ENCODE peak calls at places on chromosomes 2 and 18, in seven cellular contexts. One of them, this sample, is unnamed.

GRCh38 chr2:236399409-236399808 is 135.2 kb upstream of the ASB18 start:
- DNase-seq in cardiac fibroblast: no peak
- DNase-seq in WERI-Rb-1: no peak
- DNase-seq in prostate gland: no peak
- DNase-seq in GM12878: no peak
- DNase-seq in NB4: no peak
- DNase-seq in lower lobe of right lung: no peak
- DNase-seq in this sample: no peak

GRCh38 chr2:71604709-71605085 is 151.3 kb downstream of the DYSF start:
- DNase-seq in WERI-Rb-1: peak; percentile 2
- DNase-seq in lower lobe of right lung: no peak
- DNase-seq in NB4: no peak
- DNase-seq in cardiac fibroblast: no peak
- DNase-seq in prostate gland: no peak
- DNase-seq in GM12878: no peak
- DNase-seq in this sample: peak; percentile 16

GRCh38 chr2:66890286-66890812 is 455.4 kb downstream of the MEIS1 start:
- DNase-seq in lower lobe of right lung: no peak
- DNase-seq in NB4: no peak
- DNase-seq in WERI-Rb-1: no peak
- DNase-seq in GM12878: no peak
- DNase-seq in cardiac fibroblast: no peak
- DNase-seq in prostate gland: no peak
- DNase-seq in this sample: no peak

GRCh38 chr2:72995420-72996151 is 75.9 kb downstream of the SFXN5 start:
- DNase-seq in GM12878: no peak
- DNase-seq in WERI-Rb-1: peak; percentile 7
- DNase-seq in cardiac fibroblast: no peak
- DNase-seq in lower lobe of right lung: no peak
- DNase-seq in prostate gland: no peak
- DNase-seq in NB4: no peak
- DNase-seq in this sample: peak; percentile 42

GRCh38 chr2:158253170-158253569 is 151.5 kb downstream of the UPP2 start:
- DNase-seq in lower lobe of right lung: no peak
- DNase-seq in cardiac fibroblast: no peak
- DNase-seq in prostate gland: no peak
- DNase-seq in GM12878: no peak
- DNase-seq in WERI-Rb-1: no peak
- DNase-seq in NB4: no peak
- DNase-seq in this sample: no peak

GRCh38 chr18:13915973-13916372 is 637 bp upstream of the MC2R start:
- DNase-seq in WERI-Rb-1: no peak
- DNase-seq in GM12878: no peak
- DNase-seq in lower lobe of right lung: no peak
- DNase-seq in cardiac fibroblast: no peak
- DNase-seq in NB4: no peak
- DNase-seq in prostate gland: peak; percentile 65
- DNase-seq in this sample: no peak

GRCh38 chr18:407825-408224 is 92.7 kb downstream of the COLEC12 start:
- DNase-seq in GM12878: no peak
- DNase-seq in WERI-Rb-1: no peak
- DNase-seq in lower lobe of right lung: no peak
- DNase-seq in cardiac fibroblast: no peak
- DNase-seq in prostate gland: no peak
- DNase-seq in NB4: no peak
- DNase-seq in this sample: no peak

GRCh38 chr2:23803965-23804542 is 122.9 kb downstream of the ATAD2B start:
- DNase-seq in NB4: peak; percentile 45
- DNase-seq in lower lobe of right lung: peak; percentile 63
- DNase-seq in WERI-Rb-1: peak; percentile 39
- DNase-seq in GM12878: no peak
- DNase-seq in cardiac fibroblast: peak; percentile 34
- DNase-seq in prostate gland: no peak
- DNase-seq in this sample: no peak

GRCh38 chr2:74877781-74878433 is 44.0 kb downstream of the HK2 start:
- DNase-seq in NB4: no peak
- DNase-seq in WERI-Rb-1: no peak
- DNase-seq in GM12878: no peak
- DNase-seq in lower lobe of right lung: no peak
- DNase-seq in cardiac fibroblast: no peak
- DNase-seq in prostate gland: no peak
- DNase-seq in this sample: no peak

GRCh38 chr2:108377411-108377810 is 343 bp upstream of the SULT1C4 start:
- DNase-seq in cardiac fibroblast: peak; percentile 47
- DNase-seq in prostate gland: no peak
- DNase-seq in NB4: no peak
- DNase-seq in WERI-Rb-1: no peak
- DNase-seq in GM12878: no peak
- DNase-seq in lower lobe of right lung: no peak
- DNase-seq in this sample: no peak

GRCh38 chr2:64504774-64505720 is 19.1 kb upstream of the AFTPH start:
- DNase-seq in cardiac fibroblast: no peak
- DNase-seq in lower lobe of right lung: no peak
- DNase-seq in GM12878: no peak
- DNase-seq in WERI-Rb-1: no peak
- DNase-seq in NB4: no peak
- DNase-seq in prostate gland: peak; percentile 35
- DNase-seq in this sample: no peak

GRCh38 chr2:173226899-173227692 is 127.6 kb upstream of the CDCA7 start:
- DNase-seq in GM12878: no peak
- DNase-seq in lower lobe of right lung: no peak
- DNase-seq in cardiac fibroblast: no peak
- DNase-seq in WERI-Rb-1: no peak
- DNase-seq in prostate gland: no peak
- DNase-seq in NB4: no peak
- DNase-seq in this sample: no peak

GRCh38 chr2:153487993-153488562 is 9.5 kb upstream of the RPRM start:
- DNase-seq in GM12878: no peak
- DNase-seq in cardiac fibroblast: no peak
- DNase-seq in WERI-Rb-1: no peak
- DNase-seq in NB4: no peak
- DNase-seq in prostate gland: no peak
- DNase-seq in lower lobe of right lung: no peak
- DNase-seq in this sample: no peak

GRCh38 chr2:3459185-3460015 is 59.9 kb downstream of the ADI1 start:
- DNase-seq in prostate gland: no peak
- DNase-seq in cardiac fibroblast: no peak
- DNase-seq in WERI-Rb-1: peak; percentile 56
- DNase-seq in NB4: no peak
- DNase-seq in lower lobe of right lung: peak; percentile 85
- DNase-seq in GM12878: no peak
- DNase-seq in this sample: peak; percentile 59

GRCh38 chr18:3508576-3509559 is 58.9 kb downstream of the TGIF1 start:
- DNase-seq in GM12878: no peak
- DNase-seq in NB4: peak; percentile 70
- DNase-seq in WERI-Rb-1: no peak
- DNase-seq in lower lobe of right lung: no peak
- DNase-seq in prostate gland: no peak
- DNase-seq in cardiac fibroblast: no peak
- DNase-seq in this sample: no peak

GRCh38 chr2:100964222-100964621 is 37.9 kb upstream of the RPL31 start:
- DNase-seq in NB4: no peak
- DNase-seq in cardiac fibroblast: no peak
- DNase-seq in lower lobe of right lung: no peak
- DNase-seq in prostate gland: no peak
- DNase-seq in GM12878: no peak
- DNase-seq in WERI-Rb-1: no peak
- DNase-seq in this sample: no peak

GRCh38 chr18:54743596-54743995 is 84.7 kb upstream of the RAB27B start:
- DNase-seq in NB4: no peak
- DNase-seq in cardiac fibroblast: no peak
- DNase-seq in prostate gland: no peak
- DNase-seq in lower lobe of right lung: no peak
- DNase-seq in GM12878: no peak
- DNase-seq in WERI-Rb-1: no peak
- DNase-seq in this sample: no peak

GRCh38 chr2:74374509-74375205 is 5.5 kb downstream of the DCTN1 start:
- DNase-seq in lower lobe of right lung: peak; percentile 65
- DNase-seq in cardiac fibroblast: peak; percentile 84
- DNase-seq in WERI-Rb-1: peak; percentile 94
- DNase-seq in NB4: no peak
- DNase-seq in prostate gland: peak; percentile 77
- DNase-seq in GM12878: no peak
- DNase-seq in this sample: no peak

GRCh38 chr2:229335349-229335748 is 64.3 kb upstream of the PID1 start:
- DNase-seq in GM12878: no peak
- DNase-seq in cardiac fibroblast: no peak
- DNase-seq in WERI-Rb-1: no peak
- DNase-seq in prostate gland: no peak
- DNase-seq in lower lobe of right lung: no peak
- DNase-seq in NB4: no peak
- DNase-seq in this sample: no peak

GRCh38 chr2:105134076-105134475 is 96.2 kb downstream of the MRPS9 start:
- DNase-seq in NB4: no peak
- DNase-seq in lower lobe of right lung: no peak
- DNase-seq in WERI-Rb-1: no peak
- DNase-seq in cardiac fibroblast: peak; percentile 7
- DNase-seq in GM12878: no peak
- DNase-seq in prostate gland: no peak
- DNase-seq in this sample: no peak

GRCh38 chr2:176561706-176562105 is 292.5 kb downstream of the MTX2 start:
- DNase-seq in prostate gland: no peak
- DNase-seq in lower lobe of right lung: no peak
- DNase-seq in GM12878: no peak
- DNase-seq in cardiac fibroblast: peak; percentile 23
- DNase-seq in NB4: no peak
- DNase-seq in WERI-Rb-1: no peak
- DNase-seq in this sample: no peak

GRCh38 chr2:239734436-239735005 is 290.6 kb downstream of the NDUFA10 start:
- DNase-seq in GM12878: no peak
- DNase-seq in prostate gland: no peak
- DNase-seq in NB4: no peak
- DNase-seq in lower lobe of right lung: no peak
- DNase-seq in WERI-Rb-1: no peak
- DNase-seq in cardiac fibroblast: no peak
- DNase-seq in this sample: no peak

DNA sequence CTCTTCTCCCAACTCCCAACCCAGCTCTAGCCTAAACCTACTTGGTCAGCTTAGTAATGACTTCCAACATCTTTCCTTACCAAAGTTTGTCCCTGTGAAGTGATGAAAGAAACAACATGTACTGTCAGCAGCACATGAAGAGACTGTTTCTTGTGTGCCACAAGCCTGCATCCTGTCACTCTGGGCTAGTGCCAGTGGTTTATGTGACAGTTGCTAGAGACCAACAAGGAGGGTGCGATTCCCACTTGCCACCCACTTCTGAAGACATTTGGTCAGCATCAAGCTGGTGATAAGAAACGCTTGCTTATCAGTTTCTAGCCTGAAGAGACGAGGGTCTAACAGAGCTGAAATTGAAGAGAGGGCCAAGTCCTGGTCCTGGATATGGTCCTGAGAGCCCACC is 132.6 kb downstream of the COL4A4 start:
- DNase-seq in GM12878: no peak
- DNase-seq in cardiac fibroblast: no peak
- DNase-seq in WERI-Rb-1: no peak
- DNase-seq in prostate gland: no peak
- DNase-seq in NB4: no peak
- DNase-seq in lower lobe of right lung: no peak
- DNase-seq in this sample: no peak
- H3K4me3 ChIP-seq in GM12878: no peak overlapping the region
- H3K4me3 ChIP-seq in cardiac fibroblast: no peak overlapping the region
- H3K4me3 ChIP-seq in WERI-Rb-1: no peak overlapping the region
- H3K4me3 ChIP-seq in prostate gland: no peak overlapping the region
- H3K4me3 ChIP-seq in NB4: no peak overlapping the region
- H3K4me3 ChIP-seq in lower lobe of right lung: no peak overlapping the region
- H3K4me3 ChIP-seq in this sample: no peak overlapping the region

GRCh38 chr2:241734208-241734466 is 293 bp upstream of the D2HGDH start:
- DNase-seq in NB4: no peak
- DNase-seq in lower lobe of right lung: no peak
- DNase-seq in WERI-Rb-1: no peak
- DNase-seq in cardiac fibroblast: no peak
- DNase-seq in prostate gland: no peak
- DNase-seq in GM12878: no peak
- DNase-seq in this sample: no peak
- TF ChIP-seq CTCF in NB4: peak; percentile 8
- TF ChIP-seq CTCF in lower lobe of right lung: no peak
- TF ChIP-seq CTCF in WERI-Rb-1: no peak
- TF ChIP-seq CTCF in cardiac fibroblast: no peak
- TF ChIP-seq CTCF in prostate gland: no peak
- TF ChIP-seq CTCF in GM12878: no peak
- TF ChIP-seq CTCF in this sample: no peak

DNA sequence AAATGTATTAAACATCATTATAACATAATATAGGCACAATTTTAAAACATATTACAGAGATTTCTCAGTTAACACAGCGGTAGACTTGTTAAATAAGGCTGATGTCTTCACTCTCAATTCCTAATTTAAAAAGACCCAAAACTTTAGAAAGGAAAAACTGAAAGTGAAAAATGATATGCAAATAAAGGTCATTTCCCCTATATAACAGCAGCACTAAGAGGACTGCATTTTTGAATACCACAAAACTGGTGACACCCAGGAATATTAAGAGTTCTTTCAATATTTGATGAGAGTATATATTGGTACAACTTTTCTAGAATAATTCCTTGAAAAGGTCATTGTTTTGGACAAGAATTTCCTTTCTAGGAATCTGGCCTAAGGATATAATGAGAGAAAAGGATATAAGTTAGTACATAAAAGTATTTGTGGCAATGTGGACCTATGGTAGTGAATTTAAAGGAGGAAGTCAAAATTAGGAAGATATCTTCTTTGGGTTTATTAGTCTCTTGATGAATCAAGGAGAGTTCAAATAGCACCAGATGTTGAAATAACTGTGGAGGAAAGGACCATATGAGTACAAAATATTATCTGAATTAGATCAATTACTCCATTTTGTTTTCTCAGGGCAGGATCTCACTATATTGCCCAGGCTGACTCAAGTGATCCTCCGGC is 70.3 kb downstream of the TMEM237 start:
- DNase-seq in prostate gland: no peak
- DNase-seq in GM12878: no peak
- DNase-seq in WERI-Rb-1: no peak
- DNase-seq in NB4: peak; percentile 8
- DNase-seq in cardiac fibroblast: no peak
- DNase-seq in lower lobe of right lung: no peak
- DNase-seq in this sample: no peak
- H3K4me3 ChIP-seq in prostate gland: no peak overlapping the region
- H3K4me3 ChIP-seq in GM12878: no peak overlapping the region
- H3K4me3 ChIP-seq in WERI-Rb-1: no peak overlapping the region
- H3K4me3 ChIP-seq in NB4: no peak overlapping the region
- H3K4me3 ChIP-seq in cardiac fibroblast: no peak overlapping the region
- H3K4me3 ChIP-seq in lower lobe of right lung: no peak overlapping the region
- H3K4me3 ChIP-seq in this sample: no peak overlapping the region

DNA sequence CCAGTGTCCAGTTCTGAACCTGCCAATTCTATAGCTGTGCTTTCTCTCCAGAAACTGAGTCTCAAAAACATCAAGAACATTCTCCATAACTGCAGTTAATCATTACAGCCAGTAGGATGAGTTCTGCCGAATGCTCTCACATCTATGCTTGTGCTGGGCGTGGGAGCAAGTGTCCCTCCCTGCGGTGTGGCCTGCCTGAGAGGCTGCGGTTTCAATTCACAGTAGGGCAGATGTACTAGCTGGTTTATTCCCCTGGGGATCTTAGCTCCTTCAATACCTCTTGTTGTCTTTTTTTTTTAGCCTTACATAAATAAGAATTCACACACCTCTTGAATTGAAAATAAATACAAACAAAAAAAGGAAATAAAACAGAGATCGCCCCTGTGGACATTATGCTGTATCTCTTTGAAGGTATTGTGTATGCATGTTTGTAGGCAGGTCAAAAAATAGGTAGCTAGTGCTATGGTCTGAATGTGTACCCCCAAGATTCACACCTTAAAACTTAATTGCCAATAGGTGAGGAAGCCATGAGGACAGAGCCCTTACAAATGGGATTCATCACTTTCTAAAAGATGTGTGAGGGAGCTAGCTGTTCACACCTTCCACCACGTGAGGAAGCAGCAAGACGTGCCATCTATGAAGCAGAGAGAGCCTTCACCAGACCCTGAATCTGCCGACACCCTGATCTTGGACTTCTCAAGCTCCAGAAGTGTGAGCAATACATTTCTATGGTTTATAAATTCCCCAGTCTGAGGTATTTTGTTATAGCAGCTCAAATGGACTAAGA is 74.3 kb downstream of the BCL2L11 start:
- DNase-seq in GM12878: peak; percentile 98
- DNase-seq in WERI-Rb-1: no peak
- DNase-seq in prostate gland: no peak
- DNase-seq in cardiac fibroblast: no peak
- DNase-seq in lower lobe of right lung: no peak
- DNase-seq in NB4: peak; percentile 91
- DNase-seq in this sample: no peak
- TF ChIP-seq CTCF in GM12878: peak; percentile 46
- TF ChIP-seq CTCF in WERI-Rb-1: no peak
- TF ChIP-seq CTCF in prostate gland: no peak
- TF ChIP-seq CTCF in cardiac fibroblast: no peak
- TF ChIP-seq CTCF in lower lobe of right lung: no peak
- TF ChIP-seq CTCF in NB4: no peak
- TF ChIP-seq CTCF in this sample: no peak

This sample was measured in RWPE2.